ENCODE peak calls at places on chromosomes 16 and 17, in ten cellular contexts. D is SK-N-SH, K is cardiac muscle cell, M is fibroblast of villous mesenchyme, Q is adrenal gland, C is progenitor cell of endocrine pancreas, P is endothelial cell of umbilical vein, V is AG10803, H is AG09319, E is neural crest cell. L is an unnamed sample.
A peak's percentile ranks its signal among the peaks of the same experiment; 100 is the strongest.

GRCh38 chr17:28537219-28537610 is 15.2 kb downstream of the UNC119 start:
- DNase-seq in D (no peak), K (no peak), M (no peak), Q (no peak), C (no peak), P (no peak), V (no peak), H (no peak), E (no peak), L (no peak)

GRCh38 chr16:14958970-14959369 is 15.9 kb upstream of the PDXDC1 start:
- DNase-seq in D (no peak), K (no peak), M (peak; percentile 13), Q (no peak), C (no peak), P (no peak), V (no peak), H (no peak), E (no peak), L (peak; percentile 24)

GRCh38 chr17:55334881-55335523 is 70.2 kb downstream of the HLF start:
- DNase-seq in D (no peak), K (no peak), M (no peak), Q (no peak), C (no peak), P (no peak), V (no peak), H (no peak), E (no peak), L (no peak)

GRCh38 chr16:60945225-60945624 is 1091.0 kb downstream of the CDH8 start:
- DNase-seq in D (no peak), K (peak; percentile 81), M (no peak), Q (peak; percentile 13), C (peak; percentile 55), P (no peak), V (no peak), H (no peak), E (peak; percentile 45), L (peak; percentile 11)

GRCh38 chr17:76709077-76709950 is 1.5 kb downstream of the MXRA7 start:
- DNase-seq in D (peak; percentile 82), K (peak; percentile 82), M (peak; percentile 98), Q (peak; percentile 80), C (peak; percentile 17), P (no peak), V (peak; percentile 99), H (peak; percentile 75), E (no peak), L (peak; percentile 88)

GRCh38 chr17:30597776-30598288 is 120.6 kb downstream of the GOSR1 start:
- DNase-seq in D (no peak), K (no peak), M (no peak), Q (no peak), C (no peak), P (no peak), V (no peak), H (no peak), E (no peak), L (no peak)

GRCh38 chr17:35807371-35808144 is 1.7 kb upstream of the TAF15 start:
- DNase-seq in D (no peak), K (no peak), M (peak; percentile 48), Q (no peak), C (no peak), P (peak; percentile 51), V (peak; percentile 66), H (no peak), E (no peak), L (no peak)

GRCh38 chr17:34826332-34826731 is 134.9 kb downstream of the CCT6B start:
- DNase-seq in D (peak; percentile 28), K (no peak), M (no peak), Q (no peak), C (no peak), P (no peak), V (no peak), H (no peak), E (peak; percentile 16), L (peak; percentile 5)

GRCh38 chr16:84029297-84030096 is 13.1 kb downstream of the SLC38A8 start:
- DNase-seq in D (no peak), K (no peak), M (no peak), Q (no peak), C (no peak), P (no peak), V (no peak), H (no peak), E (no peak), L (no peak)

GRCh38 chr17:76893623-76894358 is 25.6 kb downstream of the MGAT5B start:
- DNase-seq in D (no peak), K (no peak), M (no peak), Q (peak; percentile 16), C (no peak), P (no peak), V (no peak), H (no peak), E (no peak), L (no peak)

GRCh38 chr17:71470062-71470461 is 650.8 kb upstream of the SOX9 start:
- DNase-seq in D (no peak), K (no peak), M (no peak), Q (no peak), C (no peak), P (no peak), V (no peak), H (no peak), E (no peak), L (no peak)

GRCh38 chr17:71467719-71468118 is 653.1 kb upstream of the SOX9 start:
- DNase-seq in D (no peak), K (no peak), M (no peak), Q (no peak), C (no peak), P (no peak), V (no peak), H (no peak), E (no peak), L (peak; percentile 64)

GRCh38 chr17:71472809-71473789 is 647.7 kb upstream of the SOX9 start:
- DNase-seq in D (peak; percentile 65), K (peak; percentile 71), M (peak; percentile 60), Q (peak; percentile 13), C (no peak), P (no peak), V (peak; percentile 70), H (peak; percentile 37), E (peak; percentile 12), L (peak; percentile 77)
- TF ChIP-seq CTCF in D (peak; percentile 94), K (peak; percentile 74), M (peak; percentile 79), Q (peak; percentile 32), C (peak; percentile 82), P (no peak), V (peak; percentile 94), H (peak; percentile 75), E (peak; percentile 83), L (peak; percentile 84)

GRCh38 chr16:85452364-85453178 is 160.6 kb upstream of the GSE1 start:
- DNase-seq in D (no peak), K (no peak), M (no peak), Q (no peak), C (no peak), P (no peak), V (no peak), H (no peak), E (no peak), L (no peak)
- TF ChIP-seq CTCF in D (peak; percentile 13), K (no peak), M (no peak), Q (no peak), C (no peak), P (no peak), V (no peak), H (no peak), E (no peak), L (no peak)

DNA sequence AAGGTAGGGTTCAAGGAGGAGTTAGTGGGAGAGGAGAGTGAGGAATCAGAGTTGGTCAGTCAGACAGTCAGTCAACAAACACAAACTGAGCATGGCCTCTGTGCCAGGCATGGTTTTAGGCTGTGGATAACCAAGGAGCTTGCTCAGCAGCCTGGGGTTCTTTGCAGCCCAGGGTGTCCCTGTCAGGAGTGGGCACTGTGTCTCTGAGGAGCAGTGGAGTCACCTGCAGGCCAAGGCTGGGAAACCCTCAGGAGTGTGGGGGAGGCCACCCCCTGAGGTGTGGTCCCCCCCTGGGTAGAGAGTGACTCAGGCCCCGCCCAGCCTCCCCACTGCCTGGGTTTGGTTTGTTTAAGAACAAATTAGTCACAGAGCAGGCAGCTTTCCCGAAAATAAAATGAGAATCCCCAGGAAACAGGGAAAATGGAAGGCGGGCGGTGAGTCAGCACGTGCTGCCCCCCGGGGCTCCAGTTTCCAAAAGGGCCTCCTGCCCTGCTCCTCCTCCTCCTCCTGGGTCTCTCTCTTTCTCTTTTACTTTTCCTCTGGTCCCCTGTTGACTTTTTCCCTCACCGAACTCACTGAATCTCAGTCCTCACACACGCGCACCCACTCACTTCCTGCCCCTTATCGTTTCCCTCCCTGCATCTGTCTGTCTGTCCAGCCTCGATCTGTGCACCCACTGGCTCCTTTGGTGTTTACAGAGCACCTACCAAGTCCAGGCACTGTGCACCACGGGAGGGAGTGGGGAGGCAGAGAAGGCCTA is 44.3 kb downstream of the SOCS3 start:
- DNase-seq in D (peak; percentile 57), K (no peak), M (peak; percentile 90), Q (peak; percentile 90), C (no peak), P (peak; percentile 76), V (peak; percentile 83), H (peak; percentile 77), E (no peak), L (peak; percentile 93)
- TF ChIP-seq CTCF in D (peak; percentile 36), K (no peak), M (no peak), Q (no peak), C (no peak), P (no peak), V (peak; percentile 12), H (no peak), E (no peak), L (peak; percentile 7)

GRCh38 chr16:9966569-9967157 is 215.6 kb downstream of the GRIN2A start:
- DNase-seq in D (no peak), K (no peak), M (no peak), Q (no peak), C (no peak), P (no peak), V (peak; percentile 1), H (no peak), E (no peak), L (peak; percentile 1)

GRCh38 chr16:9965079-9965478 is 217.1 kb downstream of the GRIN2A start:
- DNase-seq in D (no peak), K (no peak), M (no peak), Q (no peak), C (no peak), P (no peak), V (no peak), H (no peak), E (no peak), L (no peak)

GRCh38 chr16:9971907-9972306 is 210.3 kb downstream of the GRIN2A start:
- DNase-seq in D (no peak), K (no peak), M (no peak), Q (no peak), C (no peak), P (no peak), V (no peak), H (no peak), E (no peak), L (no peak)

GRCh38 chr16:9970796-9971195 is 211.4 kb downstream of the GRIN2A start:
- DNase-seq in D (no peak), K (no peak), M (no peak), Q (no peak), C (no peak), P (no peak), V (no peak), H (no peak), E (no peak), L (no peak)

DNA sequence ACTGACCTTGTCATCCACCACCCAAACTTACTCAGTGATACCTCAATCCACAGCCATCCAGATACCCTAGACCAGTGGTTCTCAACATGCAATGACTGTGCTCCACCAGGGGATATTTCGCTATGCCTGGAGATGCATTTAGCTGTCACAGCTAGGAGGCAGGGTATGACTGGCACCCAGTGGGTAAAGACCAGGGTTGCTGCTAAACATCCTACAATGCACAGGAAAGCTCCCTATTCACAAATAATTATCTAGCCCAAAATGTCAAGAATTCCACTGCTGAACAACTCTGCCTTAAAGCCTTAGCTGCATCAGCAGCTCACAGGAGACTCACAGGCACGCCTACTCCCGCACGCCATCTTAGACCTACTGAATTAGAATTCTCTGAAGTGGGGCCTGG is 212.6 kb downstream of the GRIN2A start:
- DNase-seq in D (no peak), K (no peak), M (no peak), Q (no peak), C (no peak), P (no peak), V (no peak), H (no peak), E (no peak), L (no peak)
- TF ChIP-seq CTCF in D (no peak), K (no peak), M (no peak), Q (no peak), C (no peak), P (no peak), V (no peak), H (no peak), E (no peak), L (no peak)

L was measured in epithelial cell of esophagus.